ENCODE peak calls at places on chromosomes 3 and 15, in six cellular contexts. D is MM.1S, H is GM23338, A is hepatocyte, X is OCI-LY7, Y is PC-3. F is an unnamed sample.

GRCh38 chr3:128850544-128850943 is 28.9 kb upstream of the ACAD9 start:
- DNase-seq in A (no peak), D (no peak), H (no peak), X (no peak), Y (no peak), F (no peak)

GRCh38 chr15:31101262-31102048 is at the start of gene TRPM1:
- DNase-seq in A (no peak), Y (no peak), D (peak; percentile 66), H (no peak), X (no peak), F (no peak)

GRCh38 chr15:62492900-62493299 is 327.8 kb upstream of the C2CD4B start:
- DNase-seq in A (no peak), H (no peak), Y (no peak), D (no peak), X (no peak), F (no peak)

GRCh38 chr3:150268426-150269321 is 139.4 kb upstream of the TSC22D2 start:
- DNase-seq in Y (peak; percentile 74), A (peak; percentile 66), H (no peak), X (no peak), D (no peak), F (no peak)

GRCh38 chr15:97745481-97746071 is 214.9 kb upstream of the ARRDC4 start:
- DNase-seq in H (peak; percentile 81), X (peak; percentile 18), Y (peak; percentile 38), D (peak; percentile 45), A (peak; percentile 67), F (peak; percentile 5)

GRCh38 chr15:92383528-92384326 is 10.0 kb upstream of the ST8SIA2 start:
- DNase-seq in X (no peak), H (peak; percentile 90), A (peak; percentile 68), D (peak; percentile 39), Y (peak; percentile 35), F (peak; percentile 44)

GRCh38 chr3:20739814-20740213 is 553.8 kb upstream of the SGO1 start:
- DNase-seq in X (peak; percentile 1), Y (no peak), H (no peak), A (no peak), D (peak; percentile 26), F (peak; percentile 5)

GRCh38 chr15:51765751-51766150 is 14.4 kb downstream of the TMOD2 start:
- DNase-seq in X (no peak), A (no peak), D (no peak), Y (no peak), H (no peak), F (no peak)

GRCh38 chr15:45417303-45417950 is 39.1 kb upstream of the GATM start:
- DNase-seq in H (no peak), D (no peak), Y (no peak), A (no peak), X (no peak), F (no peak)

GRCh38 chr3:118943597-118943996 is 91.0 kb downstream of the IGSF11 start:
- DNase-seq in Y (no peak), A (no peak), H (no peak), X (no peak), D (no peak), F (no peak)

GRCh38 chr3:98657429-98657828 is 64.0 kb upstream of the CPOX start:
- DNase-seq in X (no peak), D (peak; percentile 79), H (peak; percentile 82), Y (peak; percentile 69), A (peak; percentile 65), F (peak; percentile 3)

GRCh38 chr15:99719096-99719541 is 14.1 kb downstream of the LYSMD4 start:
- DNase-seq in Y (peak; percentile 47), H (no peak), A (no peak), D (peak; percentile 97), X (no peak), F (peak; percentile 50)

GRCh38 chr3:69985266-69985665 is 14.3 kb upstream of the SAMMSON start:
- DNase-seq in D (no peak), A (no peak), H (no peak), X (no peak), Y (peak; percentile 38), F (no peak)

GRCh38 chr3:69993747-69994146 is 5.8 kb upstream of the SAMMSON start:
- DNase-seq in Y (no peak), X (no peak), A (no peak), D (no peak), H (no peak), F (no peak)

GRCh38 chr3:69986419-69986818 is 13.1 kb upstream of the SAMMSON start:
- DNase-seq in H (no peak), Y (no peak), D (no peak), A (no peak), X (no peak), F (no peak)

GRCh38 chr3:69983546-69984265 is 15.8 kb upstream of the SAMMSON start:
- DNase-seq in H (no peak), Y (no peak), D (no peak), X (no peak), A (no peak), F (no peak)

DNA sequence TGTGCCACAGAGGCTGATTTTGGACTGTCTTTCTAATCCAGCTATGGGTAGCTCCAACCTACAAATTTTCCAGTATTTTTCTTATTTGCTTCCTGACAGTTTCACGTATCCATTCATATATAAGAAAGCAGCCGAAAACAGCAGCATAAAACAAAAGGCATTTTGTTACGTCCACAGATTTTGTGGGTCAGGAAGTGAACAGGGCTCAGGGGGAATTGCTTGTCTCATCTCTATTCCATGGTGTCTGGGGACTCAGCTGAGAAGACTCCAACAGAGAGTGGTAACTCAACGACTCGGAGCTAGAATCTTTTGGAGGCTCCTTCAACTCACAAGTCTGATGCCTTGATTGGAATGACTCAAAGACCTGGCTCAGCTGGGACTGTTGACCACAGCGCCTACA is 11.7 kb upstream of the SAMMSON start:
- DNase-seq in A (no peak), H (no peak), D (no peak), Y (no peak), X (no peak), F (no peak)
- TF ChIP-seq EZH2phosphoT487 in A (no peak), H (no peak), D (no peak), Y (no peak), X (no peak), F (no peak)

GRCh38 chr3:166697495-166697894 is 682.6 kb downstream of the ZBBX start:
- DNase-seq in Y (no peak), A (no peak), H (no peak), X (no peak), D (no peak), F (no peak)

DNA sequence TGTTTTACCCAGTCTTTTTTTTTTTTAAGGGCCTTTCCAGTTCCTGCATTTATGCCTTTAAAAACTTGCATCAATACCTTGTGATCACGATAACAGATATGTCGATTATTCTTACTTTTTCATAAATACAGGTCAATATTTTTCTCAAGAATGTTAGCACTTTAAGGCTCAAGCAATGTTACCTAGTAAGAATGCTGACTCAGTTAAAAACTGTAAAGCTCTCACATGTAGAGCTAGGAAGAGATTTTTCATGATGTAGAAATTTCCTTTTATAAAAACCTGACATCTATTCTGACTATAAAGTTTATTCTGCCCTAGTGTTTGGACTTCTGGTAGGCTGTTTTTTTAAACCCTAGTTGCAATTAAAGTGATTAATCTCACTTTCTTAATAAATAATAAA is 684.0 kb downstream of the ZBBX start:
- DNase-seq in Y (no peak), H (no peak), A (no peak), D (no peak), X (no peak), F (no peak)
- TF ChIP-seq EZH2phosphoT487 in Y (no peak), H (no peak), A (no peak), D (no peak), X (no peak), F (no peak)

GRCh38 chr15:76328962-76329361 is 7.6 kb upstream of the ISL2 start:
- DNase-seq in H (no peak), A (no peak), X (no peak), D (no peak), Y (peak; percentile 63), F (peak; percentile 63)
- TF ChIP-seq EZH2phosphoT487 in H (no peak), A (no peak), X (no peak), D (no peak), Y (no peak), F (no peak)

DNA sequence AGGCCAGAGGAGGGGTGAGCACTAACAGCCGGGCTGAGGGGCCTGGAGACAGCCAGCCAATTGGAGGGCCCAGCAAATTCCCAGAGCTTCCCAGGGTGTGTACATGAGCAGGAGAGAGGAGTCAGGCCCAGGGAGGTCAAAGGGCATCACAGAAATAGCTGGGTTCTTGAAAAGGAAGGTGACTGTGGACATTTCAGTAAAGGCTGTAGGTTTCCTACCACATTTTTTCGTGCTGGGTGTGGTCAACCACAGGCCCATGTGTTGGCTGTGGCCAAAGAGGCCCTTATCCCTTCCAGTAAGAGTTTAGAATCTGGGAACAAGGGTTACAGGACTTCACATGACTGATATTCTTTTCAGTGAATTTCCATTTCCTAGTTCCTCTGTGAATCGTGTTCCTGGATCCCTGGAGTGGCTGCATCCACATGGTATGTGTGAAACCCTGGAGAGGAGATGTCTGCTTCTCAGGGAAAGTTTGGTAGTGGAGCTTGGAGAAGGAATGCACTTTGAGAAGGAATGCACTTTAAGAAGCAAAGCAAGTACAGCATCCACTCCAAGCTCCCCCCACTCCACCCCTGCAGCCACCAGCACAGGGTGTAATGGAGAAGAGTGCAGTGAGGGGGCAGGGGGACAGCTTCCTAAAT is 73.2 kb upstream of the HEG1 start:
- DNase-seq in Y (peak; percentile 46), H (no peak), D (no peak), A (peak; percentile 55), X (no peak), F (peak; percentile 91)
- TF ChIP-seq EZH2phosphoT487 in Y (no peak), H (no peak), D (no peak), A (no peak), X (no peak), F (no peak)

F was measured in GM23248.